ENCODE peak calls at places on chromosomes 6 and 20, in nine cellular contexts. G is fibroblast of lung, W is PC-9, N is A673, F is GM23338, Q is endothelial cell of umbilical vein, K is neural progenitor cell, A is K562, L is astrocyte. J is an unnamed sample.

GRCh38 chr6:115370202-115370601 is 690.5 kb downstream of the FRK start:
- DNase-seq in G (no peak), W (no peak), N (no peak), F (peak), Q (no peak), K (no peak), A (no peak), L (no peak), J (no peak)

GRCh38 chr6:108945686-108946158 is 97.5 kb downstream of the ARMC2 start:
- DNase-seq in G (peak), W (no peak), N (no peak), F (peak), Q (no peak), K (no peak), A (no peak), L (peak), J (no peak)

GRCh38 chr6:12294851-12295536 is 4.8 kb downstream of the EDN1 start:
- DNase-seq in G (no peak), W (no peak), N (no peak), F (no peak), Q (peak), K (no peak), A (no peak), L (no peak), J (no peak)

GRCh38 chr6:126033696-126034095 is 47.4 kb downstream of the TRMT11 start:
- DNase-seq in G (peak), W (peak), N (peak), F (peak), Q (peak), K (peak), A (peak), L (peak), J (peak)

GRCh38 chr6:104953410-104953953 is 3.4 kb upstream of the LIN28B start:
- DNase-seq in G (no peak), W (no peak), N (no peak), F (peak), Q (no peak), K (peak), A (peak), L (no peak), J (peak)

GRCh38 chr6:27867941-27868705 is 44.1 kb downstream of the OR2B2 start:
- DNase-seq in G (peak), W (no peak), N (peak), F (no peak), Q (peak), K (no peak), A (no peak), L (no peak), J (no peak)

GRCh38 chr20:24116611-24117010 is 128.0 kb upstream of the GGTLC1 start:
- DNase-seq in G (no peak), W (no peak), N (no peak), F (no peak), Q (no peak), K (no peak), A (no peak), L (no peak), J (no peak)

GRCh38 chr20:4508773-4509172 is 212.9 kb upstream of the PRND start:
- DNase-seq in G (no peak), W (no peak), N (peak), F (peak), Q (peak), K (no peak), A (no peak), L (peak), J (no peak)

GRCh38 chr20:58140787-58141396 is 87.6 kb downstream of the ANKRD60 start:
- DNase-seq in G (no peak), W (peak), N (no peak), F (no peak), Q (no peak), K (no peak), A (no peak), L (no peak), J (no peak)

GRCh38 chr20:10352934-10353866 is 80.8 kb downstream of the MKKS start:
- DNase-seq in G (peak), W (no peak), N (peak), F (no peak), Q (peak), K (peak), A (no peak), L (peak), J (no peak)

GRCh38 chr20:12592756-12593155 is 416.0 kb upstream of the SPTLC3 start:
- DNase-seq in G (no peak), W (no peak), N (no peak), F (no peak), Q (no peak), K (no peak), A (no peak), L (no peak), J (no peak)

GRCh38 chr20:38221041-38221589 is 39.4 kb downstream of the KIAA1755 start:
- DNase-seq in G (peak), W (peak), N (peak), F (peak), Q (peak), K (peak), A (peak), L (peak), J (peak)

GRCh38 chr6:34680802-34681515 is 15.6 kb downstream of the ILRUN start:
- DNase-seq in G (peak), W (peak), N (no peak), F (no peak), Q (peak), K (no peak), A (peak), L (peak), J (no peak)

GRCh38 chr6:38497546-38497945 is 142.2 kb downstream of the BTBD9 start:
- DNase-seq in G (no peak), W (no peak), N (no peak), F (no peak), Q (no peak), K (no peak), A (no peak), L (no peak), J (no peak)

GRCh38 chr20:59678286-59678685 is 73.9 kb downstream of the PHACTR3 start:
- DNase-seq in G (no peak), W (no peak), N (no peak), F (no peak), Q (no peak), K (no peak), A (no peak), L (no peak), J (no peak)

GRCh38 chr20:16459019-16459700 is 114.1 kb downstream of the KIF16B start:
- DNase-seq in G (peak), W (no peak), N (no peak), F (no peak), Q (peak), K (no peak), A (peak), L (peak), J (peak)

GRCh38 chr6:11007715-11008608 is 36.1 kb downstream of the ELOVL2 start:
- DNase-seq in G (peak), W (peak), N (no peak), F (peak), Q (peak), K (no peak), A (no peak), L (peak), J (peak)

GRCh38 chr6:9225441-9225871 is 790.1 kb upstream of the SLC35B3 start:
- DNase-seq in G (peak), W (no peak), N (no peak), F (no peak), Q (no peak), K (no peak), A (no peak), L (peak), J (peak)

GRCh38 chr20:32820698-32821378 is 1.1 kb downstream of the MAPRE1 start:
- DNase-seq in G (peak), W (no peak), N (peak), F (no peak), Q (no peak), K (peak), A (no peak), L (no peak), J (no peak)

GRCh38 chr6:24251339-24251738 is 106.5 kb downstream of the DCDC2 start:
- DNase-seq in G (no peak), W (no peak), N (no peak), F (peak), Q (no peak), K (no peak), A (no peak), L (no peak), J (no peak)

GRCh38 chr20:61696181-61696735 is 369.4 kb downstream of the TAF4 start:
- DNase-seq in G (no peak), W (no peak), N (no peak), F (no peak), Q (no peak), K (no peak), A (no peak), L (no peak), J (no peak)

DNA sequence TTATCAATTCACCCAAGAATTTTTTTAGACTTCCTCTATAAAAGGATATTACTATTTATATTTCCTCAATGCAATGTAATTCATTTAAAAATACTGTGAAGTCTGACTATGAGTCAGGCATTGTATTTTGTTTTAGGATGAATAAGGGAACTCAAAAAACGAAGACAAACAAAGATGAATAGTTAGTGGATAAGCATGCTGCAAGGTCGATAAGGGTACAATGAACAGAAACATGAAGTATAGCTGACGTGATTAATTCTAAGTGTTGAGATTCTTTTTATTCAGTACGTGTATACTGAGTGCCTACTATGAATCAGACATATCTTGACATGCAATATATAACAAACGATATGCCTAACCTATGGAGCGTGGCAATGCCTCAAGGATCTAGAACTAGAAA is 105.4 kb downstream of the PDE10A start:
- DNase-seq in G (no peak), W (no peak), N (no peak), F (no peak), Q (peak), K (no peak), A (no peak), L (peak), J (no peak)
- TF ChIP-seq EZH2 in G (no peak), W (no peak), N (no peak), F (no peak), Q (no peak), K (no peak), A (no peak), L (no peak), J (no peak)

GRCh38 chr6:134508862-134509498 is 191.1 kb upstream of the SGK1 start:
- DNase-seq in G (no peak), W (peak), N (no peak), F (no peak), Q (no peak), K (no peak), A (no peak), L (no peak), J (no peak)

GRCh38 chr6:134506162-134506561 is 188.2 kb upstream of the SGK1 start:
- DNase-seq in G (no peak), W (no peak), N (no peak), F (no peak), Q (no peak), K (no peak), A (no peak), L (no peak), J (no peak)

GRCh38 chr6:134502614-134503541 is 185.0 kb upstream of the SGK1 start:
- DNase-seq in G (no peak), W (no peak), N (no peak), F (no peak), Q (no peak), K (no peak), A (no peak), L (no peak), J (peak)

DNA sequence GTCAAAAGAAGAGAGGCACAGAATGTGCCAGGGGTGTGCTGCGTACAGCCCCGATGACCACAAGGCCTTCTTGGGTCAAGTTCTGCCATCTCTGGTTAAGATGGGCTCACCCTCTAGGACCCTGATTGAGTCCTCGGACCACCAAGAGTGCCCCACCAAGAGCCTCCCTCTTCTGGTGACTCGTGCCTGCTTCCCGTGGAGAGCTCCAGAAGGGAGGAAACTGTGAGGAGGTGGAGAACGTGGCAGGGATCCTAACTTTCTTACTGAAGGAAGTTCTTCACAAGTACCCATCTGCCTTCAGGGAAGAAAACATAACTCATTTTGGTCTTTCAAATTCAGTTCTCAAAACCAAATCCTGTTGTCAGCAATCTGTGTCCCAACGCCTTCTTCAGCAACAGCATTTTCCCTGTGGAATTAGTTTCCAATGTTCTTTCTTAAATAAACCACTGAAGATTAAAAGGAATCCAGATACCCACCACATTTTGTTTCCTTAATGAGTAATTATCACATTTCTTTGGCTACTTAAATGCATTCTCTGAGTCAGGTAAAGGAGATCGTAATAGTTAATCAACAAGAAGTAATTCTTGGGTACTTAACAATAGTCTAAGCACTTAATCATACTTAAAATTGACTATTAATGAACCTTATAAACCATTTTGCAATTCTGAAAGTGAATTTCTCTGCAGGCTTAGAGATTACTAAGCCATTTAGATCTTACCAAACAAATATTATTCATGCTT is 185.8 kb upstream of the SGK1 start:
- DNase-seq in G (no peak), W (no peak), N (peak), F (no peak), Q (no peak), K (no peak), A (no peak), L (peak), J (no peak)
- TF ChIP-seq CTCF in G (no peak), W (no peak), N (no peak), F (no peak), Q (no peak), K (no peak), A (no peak), L (no peak), J (no peak)

GRCh38 chr6:73348550-73349204 is 5.4 kb downstream of the DPPA5 start:
- DNase-seq in G (no peak), W (no peak), N (no peak), F (peak), Q (no peak), K (no peak), A (no peak), L (no peak), J (no peak)
- TF ChIP-seq EZH2 in G (no peak), W (no peak), N (no peak), F (no peak), Q (peak), K (no peak), A (no peak), L (no peak), J (no peak)

GRCh38 chr6:56766139-56766805 is 123.6 kb upstream of the DST start:
- DNase-seq in G (no peak), W (no peak), N (no peak), F (no peak), Q (no peak), K (no peak), A (no peak), L (no peak), J (no peak)

GRCh38 chr6:56766806-56767178 is 124.1 kb upstream of the DST start:
- DNase-seq in G (peak), W (peak), N (no peak), F (no peak), Q (peak), K (no peak), A (no peak), L (peak), J (no peak)

GRCh38 chr6:56767435-56767834 is 124.7 kb upstream of the DST start:
- DNase-seq in G (no peak), W (no peak), N (no peak), F (no peak), Q (no peak), K (no peak), A (no peak), L (no peak), J (no peak)

GRCh38 chr6:56770011-56770520 is 127.4 kb upstream of the DST start:
- DNase-seq in G (peak), W (no peak), N (no peak), F (no peak), Q (no peak), K (no peak), A (no peak), L (no peak), J (no peak)

GRCh38 chr6:56767892-56768531 is 125.3 kb upstream of the DST start:
- DNase-seq in G (no peak), W (no peak), N (no peak), F (peak), Q (no peak), K (no peak), A (no peak), L (peak), J (no peak)
- TF ChIP-seq CTCF in G (no peak), W (no peak), N (peak), F (no peak), Q (no peak), K (no peak), A (no peak), L (no peak), J (no peak)

GRCh38 chr6:106973018-106973840 is 1.3 kb downstream of the CD24 start:
- DNase-seq in G (peak), W (no peak), N (no peak), F (peak), Q (no peak), K (peak), A (no peak), L (no peak), J (peak)
- TF ChIP-seq EZH2 in G (no peak), W (no peak), N (no peak), F (no peak), Q (no peak), K (no peak), A (no peak), L (no peak), J (no peak)

GRCh38 chr6:633611-634010 is 23.3 kb downstream of the HUS1B start:
- DNase-seq in G (no peak), W (no peak), N (no peak), F (no peak), Q (no peak), K (no peak), A (no peak), L (no peak), J (no peak)
- TF ChIP-seq CTCF in G (no peak), W (no peak), N (no peak), F (no peak), Q (no peak), K (no peak), A (no peak), L (no peak), J (no peak)

GRCh38 chr6:89387516-89388222 is 24.4 kb downstream of the RRAGD start:
- DNase-seq in G (no peak), W (no peak), N (no peak), F (no peak), Q (no peak), K (no peak), A (no peak), L (no peak), J (no peak)
- TF ChIP-seq EZH2 in G (no peak), W (no peak), N (no peak), F (no peak), Q (no peak), K (no peak), A (no peak), L (no peak), J (no peak)